ENCODE peak calls at places on chromosomes 1 and 21, in five cellular contexts. C is breast epithelium, X is uterus, T is brain microvascular endothelial cell, V is suprapubic skin. S is an unnamed sample.

GRCh38 chr1:152244576-152244975 is 20.6 kb upstream of the HRNR start:
- DNase-seq in C (no peak), V (no peak), X (no peak), T (no peak), S (no peak)

GRCh38 chr1:231390071-231390470 is 32.0 kb downstream of the EGLN1 start:
- DNase-seq in X (no peak), T (peak; percentile 37), C (no peak), V (no peak), S (no peak)

GRCh38 chr1:6445062-6445763 is 20.6 kb downstream of the ESPN start:
- DNase-seq in V (no peak), T (no peak), X (no peak), C (no peak), S (no peak)

GRCh38 chr1:218426343-218426657 is 81.2 kb downstream of the TGFB2 start:
- DNase-seq in T (no peak), V (no peak), X (peak; percentile 23), C (no peak), S (peak; percentile 24)

GRCh38 chr1:79355073-79355472 is 348.5 kb upstream of the ADGRL4 start:
- DNase-seq in C (no peak), X (no peak), V (no peak), T (peak; percentile 29), S (no peak)

GRCh38 chr21:44854664-44855446 is 18.6 kb downstream of the PTTG1IP start:
- DNase-seq in V (no peak), T (no peak), X (no peak), C (peak; percentile 44), S (no peak)

GRCh38 chr21:45992311-45993209 is 11.0 kb downstream of the COL6A1 start:
- DNase-seq in C (peak; percentile 50), T (no peak), V (peak; percentile 80), X (peak; percentile 46), S (peak; percentile 20)

GRCh38 chr1:1178794-1179331 is 5.2 kb downstream of the TTLL10 start:
- DNase-seq in V (no peak), C (no peak), T (no peak), X (no peak), S (peak; percentile 14)

GRCh38 chr1:117783586-117784396 is 145.6 kb downstream of the GDAP2 start:
- DNase-seq in X (no peak), T (no peak), C (no peak), V (no peak), S (no peak)

GRCh38 chr1:31701137-31701736 is 2.6 kb downstream of the COL16A1 start:
- DNase-seq in T (peak; percentile 98), X (peak; percentile 98), C (peak; percentile 91), V (peak; percentile 97), S (peak; percentile 93)

GRCh38 chr1:173554541-173555250 is 48.2 kb downstream of the SLC9C2 start:
- DNase-seq in V (no peak), T (no peak), X (no peak), C (no peak), S (no peak)

GRCh38 chr1:87197156-87197555 is 131.5 kb upstream of the LMO4 start:
- DNase-seq in T (no peak), X (no peak), V (no peak), C (no peak), S (no peak)

GRCh38 chr1:71964188-71964587 is 318.2 kb downstream of the NEGR1 start:
- DNase-seq in C (no peak), T (peak; percentile 1), X (no peak), V (no peak), S (no peak)

GRCh38 chr1:184649500-184649899 is 105.2 kb downstream of the EDEM3 start:
- DNase-seq in C (no peak), X (no peak), T (no peak), V (no peak), S (no peak)

GRCh38 chr1:93629101-93630059 is 52.3 kb downstream of the BCAR3 start:
- DNase-seq in X (no peak), V (no peak), T (peak; percentile 72), C (no peak), S (no peak)

GRCh38 chr1:44249543-44249942 is 36.3 kb downstream of the DMAP1 start:
- DNase-seq in C (no peak), T (peak; percentile 8), V (no peak), X (no peak), S (peak; percentile 73)

GRCh38 chr1:110152133-110152785 is 2.0 kb downstream of the SLC6A17 start:
- DNase-seq in C (no peak), X (no peak), V (no peak), T (peak; percentile 20), S (no peak)

GRCh38 chr1:110153407-110153950 is 3.2 kb downstream of the SLC6A17 start:
- DNase-seq in X (no peak), T (no peak), V (no peak), C (no peak), S (no peak)

GRCh38 chr1:110151175-110151715 is 951 bp downstream of the SLC6A17 start:
- DNase-seq in V (no peak), X (no peak), T (no peak), C (no peak), S (no peak)

GRCh38 chr1:110150330-110151174 is at the start of gene SLC6A17:
- DNase-seq in T (peak; percentile 43), C (no peak), X (no peak), V (no peak), S (no peak)

GRCh38 chr1:110148961-110149360 is 1.3 kb upstream of the SLC6A17 start:
- DNase-seq in V (no peak), T (no peak), C (no peak), X (no peak), S (no peak)
- TF ChIP-seq CTCF in V (no peak), T (peak; percentile 52), C (no peak), X (no peak), S (no peak)

DNA sequence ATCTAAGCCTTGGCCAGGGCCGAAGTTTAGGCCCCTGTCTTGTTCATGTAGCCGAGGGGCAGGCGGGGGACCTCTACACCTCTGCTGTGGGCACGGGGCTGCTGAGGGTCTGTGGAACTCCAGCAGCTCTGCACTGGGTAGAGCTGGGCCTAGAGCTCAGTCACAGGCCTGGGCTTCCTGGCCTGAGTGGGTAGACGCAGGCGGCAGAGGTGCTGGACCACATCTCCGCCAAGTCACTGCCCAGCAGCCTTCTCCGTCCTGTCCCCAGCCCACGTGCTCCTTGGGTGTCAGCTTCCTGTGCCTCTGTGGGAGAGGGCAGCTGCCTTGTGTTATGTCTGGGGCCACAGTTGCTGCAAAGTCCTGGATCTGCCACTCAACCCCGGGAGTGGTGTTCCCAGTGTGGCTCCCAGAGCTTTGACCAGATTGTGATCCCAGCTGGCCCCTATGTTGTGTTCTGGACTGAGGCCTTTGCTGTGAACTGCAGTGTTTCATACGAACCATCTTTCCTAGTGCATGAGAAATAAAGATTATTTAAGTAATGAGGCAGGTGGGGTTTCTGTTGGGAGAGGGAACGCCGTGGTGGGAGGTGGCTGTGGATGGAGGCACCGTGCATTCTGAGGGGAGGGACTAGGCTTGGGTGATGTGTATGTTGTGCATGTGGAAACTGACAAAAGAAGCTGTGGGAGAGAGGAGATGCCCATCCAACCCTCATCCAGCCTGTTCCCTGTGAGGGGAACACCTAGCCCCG is 12.1 kb downstream of the AMPD2 start:
- DNase-seq in C (no peak), V (peak; percentile 76), X (no peak), T (no peak), S (no peak)
- H3K36me3 ChIP-seq in C (no peaks in the 10 kb centered on the region), V (peaks cover 46% of the 10 kb centered on the region), X (no peaks in the 10 kb centered on the region), T (peaks cover 53% of the 10 kb centered on the region), S (peaks cover 3% of the 10 kb centered on the region)

GRCh38 chr1:98472878-98473277 is 188.6 kb upstream of the SNX7 start:
- DNase-seq in C (no peak), X (no peak), T (no peak), V (no peak), S (no peak)

GRCh38 chr1:98467122-98467521 is 194.4 kb upstream of the SNX7 start:
- DNase-seq in X (no peak), C (no peak), V (no peak), T (no peak), S (no peak)

GRCh38 chr1:98467584-98467983 is 193.9 kb upstream of the SNX7 start:
- DNase-seq in C (no peak), V (no peak), X (no peak), T (no peak), S (no peak)

DNA sequence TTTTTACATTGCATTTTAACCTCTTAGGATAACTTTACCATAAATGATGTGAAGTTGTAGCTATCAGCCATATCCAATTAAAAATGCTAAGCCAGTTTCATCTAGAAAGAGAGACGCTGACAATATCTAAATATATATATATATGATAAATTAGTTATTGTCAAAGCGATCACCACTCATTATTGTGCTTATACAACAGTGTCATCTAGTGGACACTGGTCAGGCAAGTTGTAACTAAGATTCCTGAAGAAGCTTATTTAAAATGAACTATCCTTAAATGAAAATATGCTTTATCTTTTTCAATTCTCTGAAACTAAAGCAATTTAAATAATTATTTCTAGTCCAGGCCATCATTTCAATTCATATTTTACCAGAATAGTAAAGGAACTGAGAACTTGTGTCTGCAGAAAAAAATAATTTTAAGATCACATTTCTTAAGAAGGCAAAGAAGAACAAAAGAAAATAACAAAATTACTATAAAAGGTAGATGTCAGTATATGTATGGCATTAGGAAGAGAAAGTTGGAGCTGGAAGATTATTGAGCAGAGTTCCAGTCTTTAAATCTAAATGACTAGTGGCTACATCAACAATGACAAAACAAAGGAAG is 193.3 kb upstream of the SNX7 start:
- DNase-seq in V (no peak), X (no peak), T (peak; percentile 59), C (no peak), S (no peak)
- TF ChIP-seq CTCF in V (peak; percentile 60), X (peak; percentile 40), T (peak; percentile 62), C (peak; percentile 22), S (peak; percentile 65)

GRCh38 chr1:40058097-40058452 is 17.5 kb downstream of the CAP1 start:
- DNase-seq in X (no peak), V (no peak), C (no peak), T (no peak), S (no peak)
- H3K36me3 ChIP-seq in X (no peaks in the 10 kb centered on the region), V (peaks cover 42% of the 10 kb centered on the region), C (no peaks in the 10 kb centered on the region), T (peaks cover 51% of the 10 kb centered on the region), S (peaks cover 23% of the 10 kb centered on the region)

DNA sequence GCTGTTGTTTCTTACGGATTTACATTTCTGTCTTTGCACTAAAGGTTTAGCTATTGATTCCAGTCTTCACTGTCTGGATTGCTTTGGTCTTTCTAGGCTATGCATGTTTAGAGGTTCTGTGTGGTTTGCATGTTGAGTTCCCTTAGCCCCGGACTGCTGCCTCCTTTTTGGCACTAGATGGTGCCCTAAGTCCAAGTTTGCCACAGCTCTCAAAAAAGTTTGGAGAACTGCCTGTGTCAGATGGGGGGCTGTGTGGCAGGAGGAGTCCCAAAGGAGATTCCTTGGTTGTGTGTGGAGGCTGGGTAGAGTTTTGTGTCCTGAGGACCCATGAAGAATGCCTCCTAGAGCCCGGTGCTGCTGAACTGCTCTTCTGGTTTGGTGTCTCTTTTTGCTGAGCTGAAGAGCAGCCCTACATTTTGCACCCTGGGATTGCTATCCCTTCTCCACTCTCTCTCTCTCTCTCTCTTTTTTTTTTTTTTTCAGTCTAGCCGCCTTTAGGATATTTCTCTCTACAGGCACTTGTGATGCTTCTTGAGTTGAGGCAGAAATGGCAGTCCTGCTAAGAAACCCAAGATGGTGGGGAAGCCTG is 74.4 kb downstream of the PTGS2 start:
- DNase-seq in X (no peak), C (no peak), V (no peak), T (peak; percentile 77), S (no peak)
- TF ChIP-seq CTCF in X (peak; percentile 52), C (no peak), V (peak; percentile 55), T (peak; percentile 93), S (peak; percentile 54)

GRCh38 chr1:19079983-19080472 is 123.6 kb upstream of the IFFO2 start:
- DNase-seq in T (no peak), C (no peak), X (no peak), V (no peak), S (no peak)
- H3K36me3 ChIP-seq in T (peaks cover 90% of the 10 kb centered on the region), C (no peaks in the 10 kb centered on the region), X (no peaks in the 10 kb centered on the region), V (peaks cover 74% of the 10 kb centered on the region), S (peaks cover 32% of the 10 kb centered on the region)